ENCODE peak calls at places on chromosome 10, in five cellular contexts. One of them, this sample, is unnamed.

GRCh38 chr10:116748041-116748440 is 5.7 kb upstream of the HSPA12A start:
- DNase-seq in transverse colon: peak; percentile 19
- DNase-seq in endothelial cell of umbilical vein: no peak
- DNase-seq in K562: no peak
- DNase-seq in esophagus muscularis mucosa: no peak
- DNase-seq in this sample: peak; percentile 50

GRCh38 chr10:123007558-123008378 is 827 bp downstream of the IKZF5 start:
- DNase-seq in esophagus muscularis mucosa: no peak
- DNase-seq in transverse colon: peak; percentile 38
- DNase-seq in endothelial cell of umbilical vein: peak; percentile 63
- DNase-seq in K562: peak; percentile 15
- DNase-seq in this sample: peak; percentile 14

GRCh38 chr10:71426058-71426605 is 29.4 kb downstream of the CDH23 start:
- DNase-seq in endothelial cell of umbilical vein: no peak
- DNase-seq in transverse colon: no peak
- DNase-seq in K562: no peak
- DNase-seq in esophagus muscularis mucosa: no peak
- DNase-seq in this sample: no peak

GRCh38 chr10:103837370-103838094 is 17.8 kb downstream of the SH3PXD2A start:
- DNase-seq in esophagus muscularis mucosa: no peak
- DNase-seq in K562: no peak
- DNase-seq in transverse colon: no peak
- DNase-seq in endothelial cell of umbilical vein: no peak
- DNase-seq in this sample: no peak

GRCh38 chr10:24952701-24953349 is 419 bp upstream of the PRTFDC1 start:
- DNase-seq in endothelial cell of umbilical vein: peak; percentile 31
- DNase-seq in esophagus muscularis mucosa: peak; percentile 83
- DNase-seq in K562: peak; percentile 77
- DNase-seq in transverse colon: peak; percentile 48
- DNase-seq in this sample: no peak

GRCh38 chr10:114821915-114822770 is 563 bp downstream of the FHIP2A start:
- DNase-seq in K562: peak; percentile 32
- DNase-seq in esophagus muscularis mucosa: no peak
- DNase-seq in transverse colon: peak; percentile 25
- DNase-seq in endothelial cell of umbilical vein: peak; percentile 63
- DNase-seq in this sample: no peak

GRCh38 chr10:66786705-66787104 is 139.1 kb upstream of the LRRTM3 start:
- DNase-seq in endothelial cell of umbilical vein: no peak
- DNase-seq in K562: no peak
- DNase-seq in transverse colon: no peak
- DNase-seq in esophagus muscularis mucosa: no peak
- DNase-seq in this sample: no peak

GRCh38 chr10:132382231-132382922 is 14.6 kb upstream of the PWWP2B start:
- DNase-seq in K562: no peak
- DNase-seq in endothelial cell of umbilical vein: no peak
- DNase-seq in esophagus muscularis mucosa: no peak
- DNase-seq in transverse colon: peak; percentile 4
- DNase-seq in this sample: no peak

GRCh38 chr10:128102480-128103228 is 23.6 kb downstream of the MKI67 start:
- DNase-seq in transverse colon: peak; percentile 63
- DNase-seq in endothelial cell of umbilical vein: no peak
- DNase-seq in esophagus muscularis mucosa: no peak
- DNase-seq in K562: no peak
- DNase-seq in this sample: no peak

GRCh38 chr10:114376523-114376922 is 27.8 kb downstream of the AFAP1L2 start:
- DNase-seq in endothelial cell of umbilical vein: no peak
- DNase-seq in esophagus muscularis mucosa: no peak
- DNase-seq in transverse colon: no peak
- DNase-seq in K562: no peak
- DNase-seq in this sample: no peak

GRCh38 chr10:101829561-101830315 is 11.5 kb upstream of the OGA start:
- DNase-seq in esophagus muscularis mucosa: no peak
- DNase-seq in K562: peak; percentile 87
- DNase-seq in transverse colon: peak; percentile 62
- DNase-seq in endothelial cell of umbilical vein: no peak
- DNase-seq in this sample: no peak

GRCh38 chr10:27611209-27611608 is 107.1 kb downstream of the RAB18 start:
- DNase-seq in transverse colon: no peak
- DNase-seq in endothelial cell of umbilical vein: no peak
- DNase-seq in K562: no peak
- DNase-seq in esophagus muscularis mucosa: no peak
- DNase-seq in this sample: peak; percentile 19

GRCh38 chr10:47040681-47041080 is 129.5 kb downstream of the PTPN20 start:
- DNase-seq in endothelial cell of umbilical vein: no peak
- DNase-seq in esophagus muscularis mucosa: no peak
- DNase-seq in K562: no peak
- DNase-seq in transverse colon: no peak
- DNase-seq in this sample: no peak

GRCh38 chr10:103888113-103888841 is 29.7 kb downstream of the STN1 start:
- DNase-seq in endothelial cell of umbilical vein: peak; percentile 93
- DNase-seq in transverse colon: peak; percentile 91
- DNase-seq in K562: peak; percentile 33
- DNase-seq in esophagus muscularis mucosa: no peak
- DNase-seq in this sample: peak; percentile 56

GRCh38 chr10:71646592-71647292 is 72.8 kb downstream of the C10orf105 start:
- DNase-seq in esophagus muscularis mucosa: no peak
- DNase-seq in K562: no peak
- DNase-seq in transverse colon: no peak
- DNase-seq in endothelial cell of umbilical vein: no peak
- DNase-seq in this sample: no peak

GRCh38 chr10:3018247-3018646 is 49.1 kb upstream of the PFKP start:
- DNase-seq in esophagus muscularis mucosa: no peak
- DNase-seq in K562: no peak
- DNase-seq in transverse colon: no peak
- DNase-seq in endothelial cell of umbilical vein: no peak
- DNase-seq in this sample: no peak

GRCh38 chr10:11444531-11445228 is 166.8 kb downstream of the USP6NL start:
- DNase-seq in transverse colon: no peak
- DNase-seq in esophagus muscularis mucosa: no peak
- DNase-seq in K562: no peak
- DNase-seq in endothelial cell of umbilical vein: no peak
- DNase-seq in this sample: no peak

GRCh38 chr10:104038958-104039752 is 46.5 kb downstream of the COL17A1 start:
- DNase-seq in K562: no peak
- DNase-seq in transverse colon: no peak
- DNase-seq in endothelial cell of umbilical vein: no peak
- DNase-seq in esophagus muscularis mucosa: peak; percentile 50
- DNase-seq in this sample: no peak

GRCh38 chr10:79182763-79183467 is 114.1 kb downstream of the ZMIZ1 start:
- DNase-seq in esophagus muscularis mucosa: no peak
- DNase-seq in endothelial cell of umbilical vein: no peak
- DNase-seq in K562: no peak
- DNase-seq in transverse colon: no peak
- DNase-seq in this sample: no peak

GRCh38 chr10:132907901-132908620 is 34.3 kb downstream of the CFAP46 start:
- DNase-seq in esophagus muscularis mucosa: no peak
- DNase-seq in K562: no peak
- DNase-seq in transverse colon: no peak
- DNase-seq in endothelial cell of umbilical vein: no peak
- DNase-seq in this sample: no peak

DNA sequence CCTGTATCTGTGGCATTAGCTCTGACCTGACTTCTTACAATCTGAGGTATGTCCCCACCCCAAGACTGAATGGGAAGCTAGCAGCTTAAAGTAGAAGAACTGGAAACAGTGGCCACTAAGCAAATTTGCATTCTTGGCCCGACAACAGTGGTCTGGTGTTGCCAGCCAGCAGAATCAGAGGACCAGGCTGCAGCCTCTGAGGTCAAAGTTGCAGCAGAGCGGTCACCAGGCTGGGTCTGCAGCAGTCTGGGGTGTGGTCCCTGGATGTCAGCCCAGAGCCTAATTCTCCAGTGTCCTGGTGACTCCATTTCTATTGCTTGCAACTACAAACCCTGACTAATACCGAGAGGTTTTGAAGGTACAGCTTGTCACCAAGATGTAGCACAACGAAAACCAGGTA is 26.2 kb downstream of the FAM107B start:
- DNase-seq in esophagus muscularis mucosa: no peak
- DNase-seq in transverse colon: no peak
- DNase-seq in K562: no peak
- DNase-seq in endothelial cell of umbilical vein: no peak
- DNase-seq in this sample: no peak
- TF ChIP-seq POLR2A in esophagus muscularis mucosa: no peak
- TF ChIP-seq POLR2A in transverse colon: no peak
- TF ChIP-seq POLR2A in K562: no peak
- TF ChIP-seq POLR2A in endothelial cell of umbilical vein: no peak
- TF ChIP-seq POLR2A in this sample: no peak

DNA sequence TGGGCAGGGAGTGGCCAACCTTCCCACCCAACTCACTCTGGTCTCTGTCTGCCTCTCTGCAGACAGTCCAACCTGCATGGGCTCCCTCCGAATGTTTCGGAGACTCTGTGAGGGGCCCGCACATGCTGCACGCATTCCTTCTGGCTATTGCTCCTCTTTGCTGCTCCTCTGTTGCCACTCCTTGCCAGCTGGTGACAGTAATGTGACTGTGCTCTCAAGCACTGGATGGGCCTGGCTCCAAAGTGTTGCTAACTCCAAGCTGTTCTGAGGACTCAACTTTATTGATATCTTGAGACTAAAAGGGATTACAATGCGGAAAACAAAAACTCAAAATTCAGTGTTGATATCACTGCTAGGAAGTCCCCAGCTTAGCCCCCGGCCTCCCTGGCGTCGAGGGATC is 105.4 kb upstream of the KIF5B start:
- DNase-seq in K562: no peak
- DNase-seq in esophagus muscularis mucosa: no peak
- DNase-seq in endothelial cell of umbilical vein: no peak
- DNase-seq in transverse colon: no peak
- DNase-seq in this sample: no peak
- TF ChIP-seq POLR2A in K562: no peak
- TF ChIP-seq POLR2A in esophagus muscularis mucosa: no peak
- TF ChIP-seq POLR2A in endothelial cell of umbilical vein: no peak
- TF ChIP-seq POLR2A in transverse colon: no peak
- TF ChIP-seq POLR2A in this sample: no peak

GRCh38 chr10:61961278-61961677 is 59.8 kb downstream of the ARID5B start:
- DNase-seq in K562: no peak
- DNase-seq in endothelial cell of umbilical vein: no peak
- DNase-seq in transverse colon: no peak
- DNase-seq in esophagus muscularis mucosa: no peak
- DNase-seq in this sample: no peak
- TF ChIP-seq POLR2A in K562: no peak
- TF ChIP-seq POLR2A in endothelial cell of umbilical vein: no peak
- TF ChIP-seq POLR2A in transverse colon: no peak
- TF ChIP-seq POLR2A in esophagus muscularis mucosa: no peak
- TF ChIP-seq POLR2A in this sample: no peak

GRCh38 chr10:100370976-100371706 is 24.1 kb downstream of the SCD start:
- DNase-seq in K562: peak; percentile 59
- DNase-seq in endothelial cell of umbilical vein: peak; percentile 74
- DNase-seq in transverse colon: peak; percentile 91
- DNase-seq in esophagus muscularis mucosa: peak; percentile 93
- DNase-seq in this sample: peak; percentile 77
- TF ChIP-seq POLR2A in K562: peak; percentile 62
- TF ChIP-seq POLR2A in endothelial cell of umbilical vein: no peak
- TF ChIP-seq POLR2A in transverse colon: peak; percentile 82
- TF ChIP-seq POLR2A in esophagus muscularis mucosa: no peak
- TF ChIP-seq POLR2A in this sample: no peak

GRCh38 chr10:78041170-78042057 is 7.8 kb downstream of the RPS24 start:
- DNase-seq in transverse colon: no peak
- DNase-seq in esophagus muscularis mucosa: no peak
- DNase-seq in K562: no peak
- DNase-seq in endothelial cell of umbilical vein: no peak
- DNase-seq in this sample: no peak
- TF ChIP-seq POLR2A in transverse colon: no peak
- TF ChIP-seq POLR2A in esophagus muscularis mucosa: no peak
- TF ChIP-seq POLR2A in K562: peak; percentile 90
- TF ChIP-seq POLR2A in endothelial cell of umbilical vein: peak; percentile 15
- TF ChIP-seq POLR2A in this sample: no peak

GRCh38 chr10:62080905-62081304 is 179.4 kb downstream of the ARID5B start:
- DNase-seq in transverse colon: no peak
- DNase-seq in esophagus muscularis mucosa: no peak
- DNase-seq in K562: no peak
- DNase-seq in endothelial cell of umbilical vein: no peak
- DNase-seq in this sample: no peak
- TF ChIP-seq POLR2A in transverse colon: no peak
- TF ChIP-seq POLR2A in esophagus muscularis mucosa: no peak
- TF ChIP-seq POLR2A in K562: no peak
- TF ChIP-seq POLR2A in endothelial cell of umbilical vein: no peak
- TF ChIP-seq POLR2A in this sample: no peak

GRCh38 chr10:43385412-43386004 is 14.1 kb downstream of the FXYD4 start:
- DNase-seq in endothelial cell of umbilical vein: no peak
- DNase-seq in transverse colon: no peak
- DNase-seq in esophagus muscularis mucosa: no peak
- DNase-seq in K562: no peak
- DNase-seq in this sample: no peak

GRCh38 chr10:43384252-43385221 is 13.1 kb downstream of the FXYD4 start:
- DNase-seq in K562: no peak
- DNase-seq in endothelial cell of umbilical vein: no peak
- DNase-seq in esophagus muscularis mucosa: no peak
- DNase-seq in transverse colon: no peak
- DNase-seq in this sample: no peak

GRCh38 chr10:43387678-43388032 is 16.2 kb downstream of the FXYD4 start:
- DNase-seq in K562: peak; percentile 60
- DNase-seq in esophagus muscularis mucosa: no peak
- DNase-seq in endothelial cell of umbilical vein: no peak
- DNase-seq in transverse colon: no peak
- DNase-seq in this sample: no peak

GRCh38 chr10:43386549-43386948 is 15.1 kb downstream of the FXYD4 start:
- DNase-seq in endothelial cell of umbilical vein: no peak
- DNase-seq in K562: no peak
- DNase-seq in esophagus muscularis mucosa: no peak
- DNase-seq in transverse colon: no peak
- DNase-seq in this sample: no peak

GRCh38 chr10:43386981-43387677 is 15.7 kb downstream of the FXYD4 start:
- DNase-seq in transverse colon: no peak
- DNase-seq in esophagus muscularis mucosa: no peak
- DNase-seq in K562: no peak
- DNase-seq in endothelial cell of umbilical vein: no peak
- DNase-seq in this sample: no peak
- TF ChIP-seq POLR2A in transverse colon: no peak
- TF ChIP-seq POLR2A in esophagus muscularis mucosa: no peak
- TF ChIP-seq POLR2A in K562: peak; percentile 53
- TF ChIP-seq POLR2A in endothelial cell of umbilical vein: no peak
- TF ChIP-seq POLR2A in this sample: no peak

GRCh38 chr10:125159932-125160855 is at the start of gene CTBP2:
- DNase-seq in esophagus muscularis mucosa: no peak
- DNase-seq in transverse colon: peak; percentile 59
- DNase-seq in K562: peak; percentile 62
- DNase-seq in endothelial cell of umbilical vein: peak; percentile 36
- DNase-seq in this sample: peak; percentile 33
- TF ChIP-seq POLR2A in esophagus muscularis mucosa: no peak
- TF ChIP-seq POLR2A in transverse colon: no peak
- TF ChIP-seq POLR2A in K562: no peak
- TF ChIP-seq POLR2A in endothelial cell of umbilical vein: no peak
- TF ChIP-seq POLR2A in this sample: peak; percentile 22

DNA sequence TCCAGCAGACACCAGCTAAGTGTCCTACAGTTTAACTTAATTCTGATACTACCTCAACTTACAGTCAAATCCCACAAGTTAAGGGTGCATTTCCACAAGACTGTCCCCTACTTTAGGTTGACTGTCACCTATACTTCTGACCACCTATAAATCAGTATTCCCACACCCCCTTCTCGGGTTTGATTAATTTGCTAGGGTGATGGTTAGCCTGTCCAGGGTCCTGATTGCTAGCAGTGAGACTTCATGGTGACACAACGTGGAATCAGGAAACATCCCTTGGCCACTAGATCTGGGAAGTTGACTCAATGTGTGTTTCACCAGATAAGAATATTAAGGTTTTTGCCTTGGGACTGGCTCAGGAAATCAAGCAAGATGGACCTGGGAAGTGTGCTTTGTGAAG is 88.4 kb downstream of the OR13A1 start:
- DNase-seq in endothelial cell of umbilical vein: no peak
- DNase-seq in transverse colon: no peak
- DNase-seq in esophagus muscularis mucosa: no peak
- DNase-seq in K562: no peak
- DNase-seq in this sample: no peak
- TF ChIP-seq POLR2A in endothelial cell of umbilical vein: no peak
- TF ChIP-seq POLR2A in transverse colon: no peak
- TF ChIP-seq POLR2A in esophagus muscularis mucosa: no peak
- TF ChIP-seq POLR2A in K562: no peak
- TF ChIP-seq POLR2A in this sample: no peak

GRCh38 chr10:87092861-87093460 is 1.7 kb downstream of the GLUD1 start:
- DNase-seq in endothelial cell of umbilical vein: peak; percentile 46
- DNase-seq in transverse colon: peak; percentile 38
- DNase-seq in esophagus muscularis mucosa: no peak
- DNase-seq in K562: no peak
- DNase-seq in this sample: peak; percentile 31
- TF ChIP-seq POLR2A in endothelial cell of umbilical vein: no peak
- TF ChIP-seq POLR2A in transverse colon: peak; percentile 13
- TF ChIP-seq POLR2A in esophagus muscularis mucosa: no peak
- TF ChIP-seq POLR2A in K562: no peak
- TF ChIP-seq POLR2A in this sample: no peak